ENCODE peak calls at places on chromosomes 12 and 14, in eight cellular contexts. B, W, J, F, C, K, X and L are unnamed samples.

GRCh38 chr14:88040141-88040540 is 35.2 kb downstream of the GPR65 start:
- DNase-seq in B (no peak), W (no peak), J (no peak), F (no peak), C (no peak), K (no peak), X (no peak), L (no peak)

GRCh38 chr14:42523656-42524055 is 917.0 kb downstream of the LRFN5 start:
- DNase-seq in B (no peak), W (peak), J (no peak), F (no peak), C (no peak), K (no peak), X (no peak), L (no peak)

GRCh38 chr14:69739486-69739885 is 27.5 kb upstream of the SRSF5 start:
- DNase-seq in B (no peak), W (no peak), J (no peak), F (no peak), C (no peak), K (no peak), X (no peak), L (no peak)

GRCh38 chr12:101925352-101925751 is 48.0 kb downstream of the DRAM1 start:
- DNase-seq in B (peak), W (peak), J (no peak), F (peak), C (peak), K (peak), X (peak), L (no peak)

GRCh38 chr14:71626281-71626835 is 305.9 kb upstream of the RGS6 start:
- DNase-seq in B (no peak), W (no peak), J (no peak), F (no peak), C (no peak), K (peak), X (no peak), L (peak)

GRCh38 chr14:55136241-55136640 is 7.2 kb downstream of the LGALS3 start:
- DNase-seq in B (no peak), W (peak), J (no peak), F (no peak), C (no peak), K (peak), X (no peak), L (no peak)

GRCh38 chr12:15688838-15689237 is 100.3 kb downstream of the EPS8 start:
- DNase-seq in B (no peak), W (no peak), J (no peak), F (no peak), C (no peak), K (no peak), X (no peak), L (no peak)

GRCh38 chr14:63949696-63950095 is 96.9 kb downstream of the SYNE2 start:
- DNase-seq in B (no peak), W (peak), J (no peak), F (no peak), C (no peak), K (peak), X (no peak), L (no peak)

GRCh38 chr12:130775953-130776856 is 60.1 kb upstream of the RIMBP2 start:
- DNase-seq in B (peak), W (peak), J (peak), F (peak), C (peak), K (peak), X (no peak), L (peak)

GRCh38 chr12:28710882-28711281 is 438.2 kb upstream of the FAR2 start:
- DNase-seq in B (no peak), W (peak), J (no peak), F (no peak), C (no peak), K (peak), X (no peak), L (no peak)

GRCh38 chr14:104547310-104547997 is 32.1 kb upstream of the C14orf180 start:
- DNase-seq in B (no peak), W (no peak), J (no peak), F (peak), C (no peak), K (no peak), X (no peak), L (no peak)

GRCh38 chr12:111412007-111412829 is 6.5 kb downstream of the SH2B3 start:
- DNase-seq in B (no peak), W (peak), J (no peak), F (peak), C (peak), K (no peak), X (no peak), L (peak)

GRCh38 chr12:63889236-63889635 is 44.7 kb downstream of the SRGAP1 start:
- DNase-seq in B (no peak), W (peak), J (no peak), F (no peak), C (peak), K (peak), X (no peak), L (no peak)

GRCh38 chr12:63889721-63890509 is 45.4 kb downstream of the SRGAP1 start:
- DNase-seq in B (no peak), W (no peak), J (no peak), F (no peak), C (peak), K (no peak), X (no peak), L (no peak)

GRCh38 chr12:63880742-63881141 is 36.2 kb downstream of the SRGAP1 start:
- DNase-seq in B (no peak), W (no peak), J (no peak), F (no peak), C (no peak), K (no peak), X (no peak), L (no peak)

GRCh38 chr12:63882844-63883243 is 38.3 kb downstream of the SRGAP1 start:
- DNase-seq in B (no peak), W (no peak), J (no peak), F (no peak), C (peak), K (peak), X (no peak), L (peak)

GRCh38 chr12:63885401-63885800 is 40.9 kb downstream of the SRGAP1 start:
- DNase-seq in B (no peak), W (no peak), J (no peak), F (no peak), C (no peak), K (no peak), X (no peak), L (no peak)
- H3K27ac ChIP-seq in B (no peak), W (no peak), J (no peak), F (no peak), C (no peak), K (no peak), X (no peak), L (no peak)

GRCh38 chr12:42590324-42590934 is 883 bp upstream of the PRICKLE1 start:
- DNase-seq in B (no peak), W (peak), J (no peak), F (peak), C (peak), K (no peak), X (no peak), L (no peak)
- H3K27ac ChIP-seq in B (no peak), W (no peak), J (no peak), F (no peak), C (no peak), K (peak), X (no peak), L (no peak)

GRCh38 chr14:106227793-106228192 is 701.4 kb downstream of the TMEM121 start:
- DNase-seq in B (no peak), W (no peak), J (no peak), F (no peak), C (no peak), K (no peak), X (no peak), L (no peak)
- H3K27ac ChIP-seq in B (no peak), W (no peak), J (no peak), F (no peak), C (no peak), K (no peak), X (no peak), L (no peak)

GRCh38 chr12:109458086-109458485 is 19.0 kb downstream of the KCTD10 start:
- DNase-seq in B (no peak), W (peak), J (no peak), F (no peak), C (no peak), K (peak), X (no peak), L (no peak)
- H3K27ac ChIP-seq in B (no peak), W (peak), J (no peak), F (no peak), C (no peak), K (peak), X (peak), L (no peak)

GRCh38 chr12:11705010-11705409 is 55.5 kb downstream of the ETV6 start:
- DNase-seq in B (no peak), W (peak), J (no peak), F (no peak), C (no peak), K (peak), X (no peak), L (peak)
- H3K27ac ChIP-seq in B (peak), W (peak), J (no peak), F (peak), C (no peak), K (peak), X (peak), L (no peak)